ENCODE peak calls at places on chromosomes 3 and 15, in four cellular contexts. C is IMR-90, T is H9, K is H1. X is an unnamed sample.
A peak's percentile ranks its signal among the peaks of the same experiment; 100 is the strongest.

GRCh38 chr3:131755380-131755779 is 252.6 kb upstream of the MRPL3 start:
- DNase-seq in C (no peak), T (no peak), K (no peak), X (no peak)

GRCh38 chr3:104685492-104685891 is 681.2 kb upstream of the ALCAM start:
- DNase-seq in C (no peak), T (no peak), K (no peak), X (no peak)

GRCh38 chr3:22536582-22536981 is 666.5 kb upstream of the UBE2E2 start:
- DNase-seq in C (no peak), T (no peak), K (no peak), X (no peak)

GRCh38 chr3:122512284-122512683 is 2.5 kb downstream of the KPNA1 start:
- DNase-seq in C (no peak), T (peak; percentile 31), K (no peak), X (no peak)

GRCh38 chr3:126971891-126972351 is 11.0 kb upstream of the PLXNA1 start:
- DNase-seq in C (peak; percentile 61), T (peak; percentile 56), K (no peak), X (peak; percentile 27)

GRCh38 chr3:11770477-11771381 is 76.0 kb downstream of the TAMM41 start:
- DNase-seq in C (peak; percentile 87), T (peak; percentile 95), K (peak; percentile 69), X (peak; percentile 98)

GRCh38 chr15:41944313-41944940 is 27.9 kb downstream of the EHD4 start:
- DNase-seq in C (peak; percentile 94), T (no peak), K (no peak), X (peak; percentile 76)

GRCh38 chr3:140391041-140391440 is 286.8 kb upstream of the TRIM42 start:
- DNase-seq in C (no peak), T (no peak), K (no peak), X (peak; percentile 23)

GRCh38 chr3:106206165-106206564 is 337.4 kb upstream of the CBLB start:
- DNase-seq in C (peak; percentile 36), T (no peak), K (no peak), X (no peak)

GRCh38 chr15:79938143-79938542 is 32.9 kb downstream of the BCL2A1 start:
- DNase-seq in C (no peak), T (no peak), K (no peak), X (no peak)

GRCh38 chr3:58134468-58134867 is 76.3 kb downstream of the DNASE1L3 start:
- DNase-seq in C (no peak), T (no peak), K (no peak), X (no peak)

GRCh38 chr3:109927726-109928125 is 590.4 kb upstream of the DPPA4 start:
- DNase-seq in C (peak; percentile 19), T (no peak), K (no peak), X (peak; percentile 32)

GRCh38 chr3:73401616-73402265 is 223.0 kb downstream of the PDZRN3 start:
- DNase-seq in C (peak; percentile 60), T (no peak), K (no peak), X (no peak)

GRCh38 chr15:48096813-48097212 is 24.0 kb upstream of the SLC24A5 start:
- DNase-seq in C (peak; percentile 88), T (no peak), K (no peak), X (no peak)

GRCh38 chr15:73273181-73274002 is 95.4 kb downstream of the HCN4 start:
- DNase-seq in C (peak; percentile 67), T (peak; percentile 66), K (peak; percentile 67), X (peak; percentile 73)

GRCh38 chr3:10848261-10848660 is 32.2 kb downstream of the SLC6A11 start:
- DNase-seq in C (no peak), T (no peak), K (no peak), X (no peak)

GRCh38 chr3:63333815-63334214 is 55.7 kb downstream of the SYNPR start:
- DNase-seq in C (peak; percentile 9), T (no peak), K (no peak), X (no peak)

GRCh38 chr3:177642482-177643163 is 445.3 kb upstream of the TBL1XR1 start:
- DNase-seq in C (no peak), T (no peak), K (no peak), X (no peak)

GRCh38 chr3:71536376-71536965 is 47.1 kb downstream of the FOXP1 start:
- DNase-seq in C (peak; percentile 86), T (no peak), K (no peak), X (no peak)

GRCh38 chr15:40593130-40593529 is 919 bp upstream of the KNL1 start:
- DNase-seq in C (no peak), T (no peak), K (no peak), X (no peak)

GRCh38 chr15:68412218-68412617 is 19.7 kb downstream of the ITGA11 start:
- DNase-seq in C (no peak), T (peak; percentile 10), K (peak; percentile 24), X (no peak)

GRCh38 chr3:183148056-183148455 is 14.5 kb downstream of the LAMP3 start:
- DNase-seq in C (peak; percentile 66), T (no peak), K (no peak), X (no peak)

GRCh38 chr3:132268956-132269355 is 48.3 kb upstream of the ACP3 start:
- DNase-seq in C (peak; percentile 35), T (peak; percentile 69), K (peak; percentile 54), X (peak; percentile 79)

GRCh38 chr3:129576514-129577345 is 29.7 kb downstream of the PLXND1 start:
- DNase-seq in C (no peak), T (no peak), K (no peak), X (no peak)

GRCh38 chr3:114383875-114384557 is 90.2 kb downstream of the TIGIT start:
- DNase-seq in C (peak; percentile 81), T (peak; percentile 78), K (peak; percentile 82), X (peak; percentile 80)

GRCh38 chr3:53709856-53710674 is 136.2 kb downstream of the CHDH start:
- DNase-seq in C (peak; percentile 53), T (peak; percentile 90), K (peak; percentile 89), X (peak; percentile 85)

GRCh38 chr15:63306480-63307073 is 29.2 kb downstream of the APH1B start:
- DNase-seq in C (no peak), T (no peak), K (peak; percentile 34), X (no peak)

GRCh38 chr15:64651573-64652260 is 123.7 kb downstream of the RBPMS2 start:
- DNase-seq in C (peak; percentile 33), T (peak; percentile 45), K (no peak), X (peak; percentile 67)

GRCh38 chr3:4898454-4899313 is 80.6 kb upstream of the BHLHE40 start:
- DNase-seq in C (peak; percentile 9), T (no peak), K (no peak), X (peak; percentile 51)

GRCh38 chr3:12184541-12184940 is 25.8 kb upstream of the TIMP4 start:
- DNase-seq in C (no peak), T (no peak), K (no peak), X (no peak)

GRCh38 chr3:13073042-13073906 is at the start of gene IQSEC1:
- DNase-seq in C (peak; percentile 7), T (peak; percentile 79), K (peak; percentile 87), X (peak; percentile 78)

GRCh38 chr3:16533928-16534913 is 20.7 kb upstream of the RFTN1 start:
- DNase-seq in C (no peak), T (no peak), K (no peak), X (peak; percentile 77)

GRCh38 chr3:34357461-34357860 is 559.0 kb downstream of the PDCD6IP start:
- DNase-seq in C (no peak), T (no peak), K (no peak), X (no peak)

GRCh38 chr15:91989821-91990220 is 136.3 kb downstream of the SLCO3A1 start:
- DNase-seq in C (no peak), T (no peak), K (no peak), X (no peak)

GRCh38 chr3:161660706-161661105 is 164.1 kb downstream of the OTOL1 start:
- DNase-seq in C (no peak), T (no peak), K (no peak), X (peak; percentile 45)

GRCh38 chr3:133114198-133114597 is 76.0 kb downstream of the TMEM108 start:
- DNase-seq in C (peak; percentile 21), T (no peak), K (no peak), X (no peak)

GRCh38 chr3:87145553-87145952 is 81.6 kb upstream of the CHMP2B start:
- DNase-seq in C (peak; percentile 45), T (peak; percentile 85), K (peak; percentile 76), X (peak; percentile 89)

GRCh38 chr3:187929115-187929828 is 184.0 kb upstream of the BCL6 start:
- DNase-seq in C (no peak), T (no peak), K (no peak), X (no peak)

GRCh38 chr3:163071684-163072083 is 1575.1 kb downstream of the OTOL1 start:
- DNase-seq in C (no peak), T (no peak), K (no peak), X (no peak)

GRCh38 chr3:108234387-108234957 is 12.2 kb upstream of the IFT57 start:
- DNase-seq in C (no peak), T (no peak), K (no peak), X (no peak)

GRCh38 chr15:57545995-57546394 is 45.7 kb upstream of the MYZAP start:
- DNase-seq in C (no peak), T (no peak), K (no peak), X (peak; percentile 49)
- H3K56ac ChIP-seq in C (no peak overlapping the region), T (no peak overlapping the region), K (no peak overlapping the region), X (no peak overlapping the region)

DNA sequence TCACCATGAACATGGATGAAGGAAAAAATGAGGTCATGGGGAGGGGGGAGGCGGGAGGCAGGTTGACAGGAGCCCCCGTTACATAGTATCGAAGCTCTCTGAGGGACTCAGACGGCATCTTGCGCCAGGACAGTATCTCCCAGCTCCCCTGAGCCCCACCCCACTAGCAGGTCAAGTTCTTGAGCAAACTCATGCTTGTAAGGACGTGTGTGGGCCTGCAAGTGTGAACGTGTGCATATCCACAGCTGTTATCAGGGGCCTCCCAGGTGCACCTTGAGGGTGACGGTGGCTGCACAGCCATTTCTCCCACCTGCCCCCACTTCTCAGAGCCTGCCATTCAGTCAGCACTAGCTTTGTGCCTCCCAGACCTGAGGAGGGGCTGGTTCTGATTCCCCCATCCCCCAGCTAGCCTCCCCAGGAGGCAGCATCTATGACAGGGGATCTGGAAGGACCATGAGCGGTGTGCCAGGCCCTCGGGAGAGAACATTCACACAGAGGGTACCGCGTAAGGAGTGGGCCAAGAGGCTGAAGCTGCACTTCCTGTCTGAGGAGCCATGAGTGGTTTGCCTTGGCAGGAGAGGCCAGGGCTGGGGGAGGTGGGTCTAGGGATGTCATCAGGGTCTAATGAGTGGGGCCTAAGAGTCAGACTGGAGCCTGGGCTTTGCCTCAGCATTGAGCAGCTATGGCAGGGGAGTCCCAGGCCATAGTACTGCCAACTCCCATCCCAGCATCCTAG is 2.9 kb downstream of the SEMA3F start:
- DNase-seq in C (peak; percentile 44), T (no peak), K (no peak), X (no peak)
- H2AK5ac ChIP-seq in C (peak overlapping the region; percentile 90), T (no peak overlapping the region), K (peak overlapping the region; percentile 2), X (no peak overlapping the region)

GRCh38 chr3:193333229-193333628 is 45.3 kb downstream of the ATP13A5 start:
- DNase-seq in C (no peak), T (no peak), K (no peak), X (peak; percentile 44)
- H3K56ac ChIP-seq in C (no peak overlapping the region), T (no peak overlapping the region), K (no peak overlapping the region), X (no peak overlapping the region)

DNA sequence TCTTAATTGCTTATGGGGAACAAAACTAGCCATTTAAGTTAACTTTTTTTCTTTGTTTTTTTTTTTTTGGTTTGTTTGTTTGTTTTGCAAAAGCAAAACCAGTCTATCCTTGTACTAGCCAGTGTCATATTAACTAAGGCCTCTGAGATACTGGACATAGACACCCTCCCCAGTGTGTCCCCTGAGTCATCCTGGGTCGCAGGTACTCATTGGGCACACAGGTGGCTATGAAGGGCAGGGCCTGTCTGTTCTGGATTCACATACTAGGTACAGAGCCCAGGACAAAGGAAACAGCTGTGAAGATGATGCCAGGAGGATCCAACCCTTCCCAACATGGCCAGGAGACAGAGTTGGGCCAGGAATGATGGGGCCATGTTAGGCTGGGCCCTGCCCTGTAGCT is 318.1 kb downstream of the THSD4 start:
- DNase-seq in C (no peak), T (no peak), K (no peak), X (no peak)
- H2AK5ac ChIP-seq in C (peak overlapping the region; percentile 76), T (no peak overlapping the region), K (no peak overlapping the region), X (no peak overlapping the region)

X was measured in mesendoderm.